ENCODE peak calls at places on chromosomes 11 and 22, in five cellular contexts. N, V, U, O and B are unnamed samples. For H3K4me1 and H3K9me3, the result is how much of the 10 kb centered on the place peaks cover.

GRCh38 chr22:21026783-21027692 is 5.3 kb downstream of the SLC7A4 start:
- DNase-seq in N (no peak), U (no peak), O (peak), V (no peak), B (no peak)

GRCh38 chr11:17012712-17013547 is 1.3 kb downstream of the PLEKHA7 start:
- DNase-seq in V (no peak), O (peak), U (no peak), N (peak), B (peak)

GRCh38 chr11:93611836-93612677 is 49.4 kb upstream of the CEP295 start:
- DNase-seq in N (no peak), V (no peak), U (no peak), O (no peak), B (no peak)

GRCh38 chr11:45949992-45950407 is 27.5 kb downstream of the LARGE2 start:
- DNase-seq in O (no peak), N (no peak), U (no peak), V (no peak), B (no peak)

GRCh38 chr11:116882386-116882785 is 45.0 kb upstream of the APOA1 start:
- DNase-seq in U (no peak), V (no peak), O (peak), N (no peak), B (no peak)

GRCh38 chr11:47060807-47061206 is 115.9 kb downstream of the ARFGAP2 start:
- DNase-seq in V (no peak), U (no peak), N (no peak), O (peak), B (no peak)

GRCh38 chr22:21078916-21079315 is 33.2 kb downstream of the LRRC74B start:
- DNase-seq in V (no peak), N (no peak), U (no peak), O (no peak), B (no peak)

GRCh38 chr11:83284501-83285051 is 1.6 kb downstream of the CCDC90B start:
- DNase-seq in U (no peak), N (no peak), O (peak), V (no peak), B (no peak)

GRCh38 chr22:24157783-24158170 is 23.5 kb upstream of the SUSD2 start:
- DNase-seq in O (peak), N (no peak), U (peak), V (no peak), B (peak)

GRCh38 chr11:2929511-2929879 is 275 bp upstream of the PHLDA2 start:
- DNase-seq in O (peak), N (peak), U (peak), V (no peak), B (peak)

GRCh38 chr22:29224121-29224858 is 18.6 kb downstream of the EMID1 start:
- DNase-seq in O (no peak), U (no peak), N (no peak), V (no peak), B (no peak)

GRCh38 chr11:73012121-73012863 is 129.8 kb downstream of the FCHSD2 start:
- DNase-seq in O (peak), V (no peak), U (no peak), N (no peak), B (no peak)

GRCh38 chr22:45470871-45471270 is 31.8 kb upstream of the FBLN1 start:
- DNase-seq in O (no peak), U (no peak), V (no peak), N (peak), B (peak)

GRCh38 chr11:57903441-57904123 is 120.1 kb upstream of the OR9Q1 start:
- DNase-seq in V (peak), U (no peak), O (no peak), N (no peak), B (no peak)

GRCh38 chr11:96086111-96086510 is 162.2 kb upstream of the MTMR2 start:
- DNase-seq in U (no peak), O (no peak), N (no peak), V (no peak), B (no peak)

GRCh38 chr11:130648601-130649000 is 200.2 kb downstream of the ADAMTS15 start:
- DNase-seq in V (no peak), N (no peak), O (no peak), U (no peak), B (peak)

GRCh38 chr11:8872017-8872416 is 39.0 kb upstream of the AKIP1 start:
- DNase-seq in V (no peak), N (no peak), U (no peak), O (peak), B (no peak)

GRCh38 chr11:94504689-94505293 is 7.5 kb upstream of the C11orf97 start:
- DNase-seq in O (peak), V (no peak), U (no peak), N (no peak), B (no peak)

GRCh38 chr22:23237201-23237798 is 57.0 kb downstream of the BCR start:
- DNase-seq in N (no peak), U (no peak), O (no peak), V (peak), B (peak)

GRCh38 chr11:74019860-74020259 is 11.0 kb upstream of the UCP3 start:
- DNase-seq in N (no peak), O (peak), U (no peak), V (no peak), B (no peak)

GRCh38 chr11:45097721-45098493 is 48.5 kb upstream of the PRDM11 start:
- DNase-seq in N (no peak), O (peak), V (no peak), U (peak), B (no peak)

GRCh38 chr11:118530180-118530682 is 761 bp upstream of the TMEM25 start:
- DNase-seq in U (no peak), V (no peak), O (no peak), N (no peak), B (no peak)

GRCh38 chr11:108632041-108632440 is 32.8 kb upstream of the DDX10 start:
- DNase-seq in N (no peak), U (no peak), V (no peak), O (peak), B (no peak)

GRCh38 chr11:57512646-57513445 is 2.7 kb downstream of the SLC43A1 start:
- DNase-seq in V (no peak), U (no peak), O (no peak), N (no peak), B (no peak)

GRCh38 chr11:9849384-9849783 is 185.5 kb downstream of the SWAP70 start:
- DNase-seq in O (no peak), N (no peak), V (no peak), U (no peak), B (no peak)

GRCh38 chr11:118790357-118791014 is 478 bp downstream of the DDX6 start:
- DNase-seq in U (no peak), N (peak), V (peak), O (peak), B (peak)

GRCh38 chr11:67354314-67355022 is 1.1 kb upstream of the POLD4 start:
- DNase-seq in O (peak), U (peak), N (peak), V (peak), B (peak)

GRCh38 chr22:42180349-42180842 is 49.8 kb upstream of the CYP2D6 start:
- DNase-seq in V (no peak), O (no peak), N (no peak), U (no peak), B (peak)

GRCh38 chr11:16171882-16172281 is 184.5 kb downstream of the SOX6 start:
- DNase-seq in V (no peak), O (no peak), N (no peak), U (no peak), B (no peak)

GRCh38 chr11:128660957-128661356 is 32.9 kb upstream of the FLI1 start:
- DNase-seq in V (no peak), U (no peak), O (peak), N (no peak), B (no peak)

GRCh38 chr22:35542157-35542971 is 1.7 kb downstream of the RASD2 start:
- DNase-seq in O (no peak), U (no peak), N (no peak), V (no peak), B (no peak)

GRCh38 chr11:33553486-33553885 is 147.1 kb downstream of the C11orf91 start:
- DNase-seq in V (no peak), O (no peak), U (no peak), N (no peak), B (no peak)

GRCh38 chr22:30270841-30271240 is 4.2 kb upstream of the OSM start:
- DNase-seq in U (no peak), O (no peak), N (peak), V (no peak), B (peak)

GRCh38 chr11:111365722-111366559 is 13.1 kb downstream of the POU2AF1 start:
- DNase-seq in N (no peak), O (no peak), U (no peak), V (no peak), B (no peak)

GRCh38 chr22:42301072-42301741 is 30.8 kb upstream of the TCF20 start:
- DNase-seq in V (no peak), U (no peak), O (no peak), N (no peak), B (no peak)

GRCh38 chr22:43289551-43289963 is 53.6 kb downstream of the SCUBE1 start:
- DNase-seq in N (no peak), U (no peak), O (peak), V (no peak), B (no peak)

GRCh38 chr11:128504489-128504888 is 82.9 kb downstream of the ETS1 start:
- DNase-seq in V (no peak), N (no peak), U (no peak), O (peak), B (no peak)

GRCh38 chr11:1305558-1306056 is 3.8 kb downstream of the TOLLIP start:
- DNase-seq in U (no peak), N (no peak), V (no peak), O (no peak), B (no peak)
- H3K4me1 ChIP-seq in U (half or more), N (half or more), V (under half), O (under half), B (half or more)

GRCh38 chr11:26040339-26040738 is 291.6 kb upstream of the ANO3 start:
- DNase-seq in O (no peak), V (no peak), U (no peak), N (no peak), B (no peak)

GRCh38 chr11:26042113-26042512 is 289.8 kb upstream of the ANO3 start:
- DNase-seq in V (no peak), O (no peak), U (no peak), N (no peak), B (no peak)

GRCh38 chr11:26043665-26044064 is 288.3 kb upstream of the ANO3 start:
- DNase-seq in N (no peak), U (no peak), O (no peak), V (no peak), B (no peak)

DNA sequence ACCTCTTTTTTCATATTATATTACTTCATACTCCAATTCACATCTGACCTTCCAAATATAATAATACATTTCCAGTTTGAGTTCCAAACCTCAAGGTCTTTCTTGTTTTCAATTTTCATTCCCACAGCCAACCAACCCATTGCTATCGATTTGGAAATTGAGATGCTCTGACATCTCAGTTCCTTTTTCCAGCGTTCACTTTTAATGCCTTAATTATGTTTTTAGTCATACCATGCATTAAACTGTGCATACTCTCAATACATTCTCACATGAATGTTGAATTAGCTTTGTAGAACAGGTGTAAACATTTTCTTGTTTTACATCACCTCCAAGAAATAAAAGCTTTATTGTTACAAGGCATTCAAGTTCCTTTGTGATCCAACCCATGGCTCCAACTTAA is 294.2 kb upstream of the ANO3 start:
- DNase-seq in U (no peak), V (no peak), N (no peak), O (no peak), B (no peak)
- H3K9me3 ChIP-seq in U (under half), V (under half), N (under half), O (under half), B (under half)

DNA sequence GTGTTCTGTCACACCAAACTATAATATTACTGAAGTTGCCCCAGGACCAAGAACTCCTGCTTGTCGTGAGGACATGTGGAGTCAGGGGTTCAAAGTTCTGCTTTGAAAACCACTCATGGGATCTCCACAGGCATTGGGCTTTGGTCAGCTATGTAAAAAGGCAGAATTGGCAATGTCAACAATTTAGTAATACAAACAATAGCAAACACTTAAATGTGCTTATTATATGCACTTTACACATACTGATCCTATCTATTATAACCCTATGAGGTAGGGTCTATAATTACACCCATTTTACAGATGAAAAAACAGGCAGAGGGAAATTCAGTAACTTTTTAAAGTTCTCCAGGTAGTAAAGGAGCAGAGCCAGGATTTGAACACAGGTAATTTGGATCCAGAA is 94.6 kb downstream of the CCDC83 start:
- DNase-seq in V (no peak), O (no peak), N (no peak), U (no peak), B (no peak)
- H3K4me1 ChIP-seq in V (under half), O (half or more), N (under half), U (under half), B (under half)

GRCh38 chr22:49627217-49628181 is 200.2 kb downstream of the BRD1 start:
- DNase-seq in N (peak), U (no peak), O (no peak), V (no peak), B (no peak)
- H3K9me3 ChIP-seq in N (under half), U (under half), O (under half), V (under half), B (under half)